ENCODE peak calls at places on chromosomes 3 and 15, in ten cellular contexts. K is IMR-90, Z is spleen, Q is skeletal muscle cell, T is BJ, E is NT2/D1, I is stomach, R is tibial artery, L is HCT116, H is AG04449. X is an unnamed sample.

GRCh38 chr3:122589297-122589696 is 11.8 kb downstream of the PARP15 start:
- DNase-seq in K (no peak), Z (no peak), Q (no peak), T (no peak), E (no peak), I (no peak), R (no peak), L (no peak), H (no peak), X (no peak)

GRCh38 chr15:94053626-94054025 is 177.7 kb upstream of the MCTP2 start:
- DNase-seq in K (no peak), Z (no peak), Q (no peak), T (no peak), E (no peak), I (no peak), R (no peak), L (no peak), H (no peak), X (no peak)

GRCh38 chr15:81939604-81940440 is 106.0 kb downstream of the MEX3B start:
- DNase-seq in K (peak; percentile 81), Z (no peak), Q (no peak), T (no peak), E (peak; percentile 38), I (no peak), R (no peak), L (peak; percentile 50), H (no peak), X (no peak)

GRCh38 chr3:66499881-66500574 is 794 bp downstream of the LRIG1 start:
- DNase-seq in K (peak; percentile 43), Z (peak; percentile 90), Q (no peak), T (no peak), E (no peak), I (peak; percentile 34), R (peak; percentile 73), L (no peak), H (no peak), X (no peak)

GRCh38 chr3:124837730-124838186 is 49.4 kb downstream of the ITGB5 start:
- DNase-seq in K (peak; percentile 87), Z (peak; percentile 82), Q (no peak), T (peak; percentile 80), E (no peak), I (peak; percentile 43), R (peak; percentile 82), L (peak; percentile 50), H (no peak), X (no peak)

GRCh38 chr3:50575372-50575771 is 6.0 kb downstream of the HEMK1 start:
- DNase-seq in K (peak; percentile 20), Z (no peak), Q (no peak), T (no peak), E (no peak), I (no peak), R (no peak), L (no peak), H (no peak), X (no peak)

GRCh38 chr3:62368705-62369475 is 4.5 kb downstream of the FEZF2 start:
- DNase-seq in K (no peak), Z (no peak), Q (no peak), T (no peak), E (no peak), I (no peak), R (no peak), L (no peak), H (no peak), X (no peak)

GRCh38 chr3:187286467-187287059 is 5.0 kb downstream of the MASP1 start:
- DNase-seq in K (peak; percentile 94), Z (no peak), Q (peak; percentile 55), T (peak; percentile 89), E (no peak), I (no peak), R (no peak), L (no peak), H (no peak), X (peak; percentile 94)

GRCh38 chr15:27826902-27827321 is 272.2 kb downstream of the OCA2 start:
- DNase-seq in K (peak; percentile 60), Z (no peak), Q (no peak), T (no peak), E (no peak), I (no peak), R (no peak), L (no peak), H (no peak), X (peak; percentile 10)

GRCh38 chr3:52704611-52705437 is 767 bp downstream of the GLT8D1 start:
- DNase-seq in K (peak; percentile 33), Z (no peak), Q (no peak), T (no peak), E (no peak), I (no peak), R (peak; percentile 72), L (no peak), H (no peak), X (no peak)

GRCh38 chr3:186413615-186414415 is 51.8 kb upstream of the DGKG start:
- DNase-seq in K (no peak), Z (peak; percentile 79), Q (peak; percentile 65), T (no peak), E (peak; percentile 23), I (peak; percentile 51), R (peak; percentile 84), L (no peak), H (no peak), X (no peak)

GRCh38 chr3:125043599-125044151 is 12.1 kb downstream of the HEG1 start:
- DNase-seq in K (no peak), Z (no peak), Q (no peak), T (no peak), E (no peak), I (peak; percentile 33), R (no peak), L (no peak), H (no peak), X (no peak)

GRCh38 chr3:189267981-189268613 is 96.3 kb downstream of the TPRG1 start:
- DNase-seq in K (no peak), Z (no peak), Q (no peak), T (no peak), E (no peak), I (no peak), R (no peak), L (peak; percentile 36), H (no peak), X (no peak)

GRCh38 chr3:48405343-48405881 is 24.5 kb downstream of the PLXNB1 start:
- DNase-seq in K (no peak), Z (peak; percentile 64), Q (no peak), T (no peak), E (no peak), I (peak; percentile 24), R (no peak), L (no peak), H (no peak), X (no peak)

GRCh38 chr3:71063768-71064287 is 519.7 kb downstream of the FOXP1 start:
- DNase-seq in K (peak; percentile 45), Z (peak; percentile 77), Q (no peak), T (no peak), E (no peak), I (no peak), R (peak; percentile 72), L (no peak), H (no peak), X (no peak)

DNA sequence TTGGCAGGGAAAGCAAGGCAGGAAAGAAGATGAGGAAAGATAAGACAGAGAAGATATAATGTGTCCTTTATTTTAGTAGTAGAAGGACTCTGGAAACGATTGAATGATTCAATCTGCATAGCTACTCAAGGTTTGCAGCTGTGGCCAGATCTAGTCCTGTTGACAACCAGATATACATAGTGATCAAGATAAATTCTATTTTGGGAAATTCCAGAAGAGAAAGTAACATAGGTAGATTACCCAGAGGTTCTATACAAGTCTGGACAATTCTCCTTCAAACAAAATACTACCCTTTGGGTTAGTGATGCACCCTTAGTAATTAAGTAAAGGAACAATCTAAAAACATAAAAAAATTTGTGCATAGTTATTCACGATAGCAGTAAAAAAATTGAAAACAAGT is 9.4 kb downstream of the TERC start:
- DNase-seq in K (no peak), Z (no peak), Q (no peak), T (no peak), E (no peak), I (no peak), R (no peak), L (no peak), H (no peak), X (no peak)
- H3K4me3 ChIP-seq in K (no peak overlapping the region), Z (no peak overlapping the region), Q (no peak overlapping the region), T (no peak overlapping the region), E (no peak overlapping the region), I (no peak overlapping the region), R (no peak overlapping the region), L (no peak overlapping the region), H (no peak overlapping the region), X (no peak overlapping the region)

GRCh38 chr3:38650248-38650940 is 907 bp upstream of the SCN5A start:
- DNase-seq in K (no peak), Z (no peak), Q (no peak), T (no peak), E (no peak), I (no peak), R (peak; percentile 40), L (no peak), H (no peak), X (no peak)
- H3K4me3 ChIP-seq in K (no peak overlapping the region), Z (no peak overlapping the region), Q (no peak overlapping the region), T (no peak overlapping the region), E (peak overlapping the region; percentile 43), I (peak overlapping the region; percentile 54), R (peak overlapping the region; percentile 59), L (no peak overlapping the region), H (no peak overlapping the region), X (no peak overlapping the region)

DNA sequence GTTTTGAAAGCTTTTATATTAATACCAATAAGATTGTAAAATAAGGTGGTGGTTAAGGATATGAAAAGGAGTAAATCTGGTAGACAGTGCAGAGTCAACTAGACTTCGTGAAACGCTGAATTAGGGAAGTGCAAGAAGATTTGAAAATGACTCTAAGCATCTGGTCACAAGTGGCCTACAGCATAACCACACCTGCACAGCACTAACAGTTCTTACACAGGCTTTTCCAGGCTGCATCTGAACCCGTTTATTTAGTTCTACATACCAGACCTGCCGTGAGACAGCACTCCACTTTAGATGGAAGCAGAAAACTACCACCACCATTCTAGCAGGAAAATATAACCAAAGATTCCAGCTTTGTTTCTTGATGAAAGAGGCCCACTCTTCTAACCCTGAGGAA is 1.9 kb downstream of the DMXL2 start:
- DNase-seq in K (no peak), Z (no peak), Q (no peak), T (no peak), E (no peak), I (no peak), R (no peak), L (no peak), H (no peak), X (no peak)
- H3K4me3 ChIP-seq in K (no peak overlapping the region), Z (peak overlapping the region; percentile 3), Q (peak overlapping the region; percentile 93), T (no peak overlapping the region), E (no peak overlapping the region), I (no peak overlapping the region), R (no peak overlapping the region), L (peak overlapping the region; percentile 83), H (peak overlapping the region; percentile 90), X (no peak overlapping the region)

GRCh38 chr3:150146891-150147761 is 176.4 kb upstream of the PFN2 start:
- DNase-seq in K (peak; percentile 98), Z (no peak), Q (peak; percentile 96), T (peak; percentile 80), E (no peak), I (no peak), R (no peak), L (no peak), H (peak; percentile 69), X (peak; percentile 75)
- H3K4me3 ChIP-seq in K (peak overlapping the region; percentile 12), Z (no peak overlapping the region), Q (peak overlapping the region; percentile 8), T (no peak overlapping the region), E (no peak overlapping the region), I (no peak overlapping the region), R (no peak overlapping the region), L (no peak overlapping the region), H (peak overlapping the region; percentile 13), X (no peak overlapping the region)

X was measured in AG09309.